ENCODE peak calls at places on chromosomes 6 and 20, in seven cellular contexts. Z is body of pancreas; O is CD4-positive, alpha-beta T cell; S is K562; C is A673; P is HFF-Myc; U is heart right ventricle. R is an unnamed sample.

GRCh38 chr20:496126-496696 is 33.9 kb upstream of the TBC1D20 start:
- DNase-seq in C (no peak), Z (no peak), P (no peak), S (no peak), O (no peak), U (no peak), R (no peak)

GRCh38 chr6:137724018-137724403 is 143.0 kb upstream of the TNFAIP3 start:
- DNase-seq in S (no peak), P (no peak), Z (no peak), U (no peak), C (no peak), O (no peak), R (no peak)

GRCh38 chr6:11497881-11498280 is 39.7 kb upstream of the TMEM170B start:
- DNase-seq in U (no peak), P (no peak), S (no peak), Z (no peak), C (no peak), O (no peak), R (no peak)

GRCh38 chr20:58850693-58851174 is at the start of gene GNAS-AS1:
- DNase-seq in U (peak), S (peak), C (peak), Z (peak), P (peak), O (peak), R (peak)

GRCh38 chr6:144534123-144534676 is 249.1 kb downstream of the UTRN start:
- DNase-seq in Z (no peak), P (no peak), C (no peak), U (no peak), O (no peak), S (no peak), R (no peak)

GRCh38 chr6:31770860-31771259 is 6.3 kb downstream of the VWA7 start:
- DNase-seq in P (no peak), U (no peak), O (no peak), C (no peak), Z (no peak), S (no peak), R (no peak)

GRCh38 chr20:47020231-47020630 is 125.6 kb downstream of the EYA2 start:
- DNase-seq in O (no peak), U (no peak), S (no peak), Z (no peak), P (no peak), C (no peak), R (no peak)

GRCh38 chr20:6708010-6708409 is 59.5 kb upstream of the BMP2 start:
- DNase-seq in P (no peak), C (no peak), O (no peak), Z (peak), S (no peak), U (peak), R (no peak)

GRCh38 chr6:145055567-145055966 is 679.8 kb downstream of the EPM2A start:
- DNase-seq in S (no peak), U (no peak), O (no peak), C (no peak), P (no peak), Z (no peak), R (no peak)

GRCh38 chr6:71056656-71057055 is 99.8 kb upstream of the B3GAT2 start:
- DNase-seq in S (no peak), C (no peak), Z (no peak), P (no peak), U (no peak), O (no peak), R (no peak)

GRCh38 chr6:1310628-1311399 is 1.1 kb upstream of the FOXQ1 start:
- DNase-seq in Z (peak), C (no peak), O (no peak), S (no peak), U (no peak), P (no peak), R (no peak)

GRCh38 chr20:53984354-53984753 is 86.0 kb downstream of the BCAS1 start:
- DNase-seq in C (no peak), O (no peak), P (peak), U (no peak), S (no peak), Z (no peak), R (no peak)

GRCh38 chr20:12171927-12172581 is 254.4 kb downstream of the BTBD3 start:
- DNase-seq in U (peak), S (no peak), Z (no peak), C (no peak), O (no peak), P (no peak), R (no peak)

GRCh38 chr6:34555328-34555727 is 801 bp downstream of the SPDEF start:
- DNase-seq in O (no peak), Z (no peak), P (no peak), S (no peak), U (no peak), C (no peak), R (no peak)

GRCh38 chr6:168196881-168197635 is 118.0 kb upstream of the FRMD1 start:
- DNase-seq in O (no peak), C (no peak), P (no peak), Z (no peak), S (no peak), U (no peak), R (no peak)

GRCh38 chr20:31605031-31605901 is at the start of gene ID1:
- DNase-seq in S (peak), C (peak), O (peak), U (peak), P (peak), Z (peak), R (peak)

GRCh38 chr6:152124432-152125074 is 317.1 kb downstream of the ESR1 start:
- DNase-seq in U (no peak), S (peak), Z (no peak), P (peak), O (no peak), C (peak), R (peak)

GRCh38 chr20:24662286-24662685 is 192.9 kb downstream of the SYNDIG1 start:
- DNase-seq in P (no peak), C (no peak), O (no peak), U (no peak), S (no peak), Z (no peak), R (no peak)

GRCh38 chr6:119865466-119866350 is 516.1 kb upstream of the MAN1A1 start:
- DNase-seq in Z (no peak), S (no peak), P (no peak), C (no peak), U (no peak), O (no peak), R (no peak)

GRCh38 chr20:18916886-18917785 is 103.6 kb downstream of the SCP2D1 start:
- DNase-seq in Z (no peak), O (no peak), P (no peak), U (no peak), C (peak), S (no peak), R (no peak)

GRCh38 chr20:32965581-32966373 is 38.5 kb downstream of the SUN5 start:
- DNase-seq in P (no peak), U (no peak), S (no peak), Z (no peak), C (no peak), O (peak), R (peak)

GRCh38 chr6:29559524-29560287 is at the start of gene UBD:
- DNase-seq in O (no peak), C (no peak), S (no peak), U (no peak), P (no peak), Z (no peak), R (no peak)

GRCh38 chr6:2665169-2666070 is 85.3 kb downstream of the MYLK4 start:
- DNase-seq in S (no peak), C (peak), P (no peak), U (no peak), O (no peak), Z (no peak), R (no peak)

GRCh38 chr20:46562373-46563169 is 12.1 kb upstream of the OCSTAMP start:
- DNase-seq in P (peak), O (peak), S (peak), Z (peak), C (peak), U (peak), R (peak)

GRCh38 chr6:36289281-36290018 is 19.6 kb downstream of the PNPLA1 start:
- DNase-seq in S (no peak), O (no peak), Z (no peak), U (no peak), C (no peak), P (no peak), R (no peak)

GRCh38 chr6:60668428-60668827 is 1617.6 kb downstream of the KHDRBS2 start:
- DNase-seq in C (no peak), P (no peak), U (no peak), Z (no peak), S (no peak), O (no peak), R (no peak)

GRCh38 chr6:45586216-45587171 is 208.8 kb upstream of the SUPT3H start:
- DNase-seq in O (peak), P (no peak), S (no peak), Z (no peak), U (no peak), C (peak), R (no peak)

DNA sequence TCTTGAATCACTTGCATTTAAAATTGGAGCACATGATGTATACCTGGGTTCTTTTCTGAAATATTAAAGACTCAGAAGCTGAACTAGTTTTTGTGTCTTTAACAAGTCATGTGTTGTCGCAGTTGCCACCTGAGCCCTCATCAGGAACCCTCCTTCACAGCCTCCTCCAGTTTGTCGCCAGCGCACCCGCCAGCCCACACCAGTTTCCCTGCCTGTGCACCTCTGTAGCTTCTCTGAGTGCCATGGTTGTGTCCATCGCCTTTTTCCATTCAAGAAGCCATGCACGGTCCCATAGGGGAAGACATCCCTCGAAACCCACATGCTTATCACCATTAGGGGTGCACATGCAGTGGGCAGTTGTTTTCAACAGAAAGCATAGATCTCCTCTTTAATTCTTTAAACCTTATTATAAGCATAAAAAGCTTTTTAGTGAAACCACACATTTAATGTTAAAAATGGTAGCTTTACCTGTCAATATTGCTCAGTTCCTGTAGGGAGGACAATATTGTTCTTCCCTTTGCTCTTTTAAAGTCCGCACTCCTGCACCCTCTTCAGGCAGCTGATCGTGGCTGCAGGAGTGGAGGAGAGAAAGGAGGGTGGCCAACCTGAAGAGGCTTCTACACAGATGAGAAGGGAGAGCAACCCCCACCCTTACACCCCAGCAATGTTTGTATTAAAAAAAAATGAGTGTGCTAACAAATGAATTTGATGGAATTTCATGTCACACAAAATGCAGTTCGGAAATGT is 121.9 kb downstream of the CFAP61 start:
- DNase-seq in S (no peak), U (no peak), Z (no peak), O (no peak), P (no peak), C (no peak), R (no peak)
- TF ChIP-seq CTCF in S (no peak), U (no peak), Z (no peak), O (no peak), P (no peak), C (no peak), R (no peak)

DNA sequence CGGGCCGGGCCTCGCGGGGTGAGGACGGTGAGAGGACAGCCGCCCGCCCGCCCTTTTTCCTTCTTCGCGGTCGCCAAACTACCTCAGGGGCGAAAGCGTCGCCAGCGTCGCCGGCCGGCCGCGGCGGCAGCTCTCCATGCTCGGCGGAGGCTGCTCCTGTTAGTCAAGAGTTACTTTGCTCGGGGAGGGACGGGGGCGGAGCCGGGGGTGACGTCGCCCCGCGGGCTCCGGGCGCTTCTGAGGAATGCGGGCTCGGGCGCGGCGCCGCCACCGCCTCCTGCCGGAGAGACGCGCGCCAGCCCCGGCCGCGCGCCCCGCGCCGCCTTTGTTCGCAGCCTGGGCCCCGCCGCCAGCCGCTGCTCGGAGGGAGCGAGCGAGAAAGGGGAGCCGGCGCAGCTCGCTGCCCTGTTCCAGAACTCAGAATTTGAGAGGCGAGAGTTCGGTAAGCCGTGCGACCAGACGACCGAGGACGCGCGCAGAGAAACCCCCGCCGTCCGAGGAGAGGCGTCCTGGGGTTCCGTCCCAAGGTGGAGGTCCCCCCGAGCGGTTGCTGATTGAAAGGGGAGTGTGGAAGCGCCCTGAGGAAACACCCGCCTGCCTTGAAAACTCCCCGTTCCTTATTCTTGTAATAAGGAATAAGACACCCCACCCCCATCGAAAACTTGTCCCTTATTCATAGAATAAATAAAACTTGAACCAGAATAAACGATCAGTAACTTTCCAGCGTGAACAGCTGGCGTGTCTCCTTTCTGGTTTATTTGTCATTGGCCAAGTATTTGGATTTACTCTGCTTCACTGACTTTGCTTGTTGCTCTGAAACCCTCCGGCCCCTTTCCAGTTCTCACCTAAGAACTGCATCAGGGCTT is at the start of gene PTPRK:
- DNase-seq in U (peak), O (peak), P (no peak), S (peak), C (peak), Z (peak), R (peak)
- TF ChIP-seq CTCF in U (peak), O (no peak), P (peak), S (no peak), C (peak), Z (no peak), R (peak)

GRCh38 chr20:23105193-23105592 is 19.1 kb upstream of the CD93 start:
- DNase-seq in Z (no peak), P (no peak), O (no peak), S (no peak), C (no peak), U (no peak), R (no peak)

GRCh38 chr20:23103284-23104018 is 17.3 kb upstream of the CD93 start:
- DNase-seq in P (no peak), U (no peak), S (no peak), C (no peak), Z (no peak), O (no peak), R (no peak)

GRCh38 chr20:23108871-23109270 is 22.7 kb upstream of the CD93 start:
- DNase-seq in C (no peak), U (no peak), O (no peak), P (no peak), S (no peak), Z (no peak), R (no peak)

GRCh38 chr20:23101696-23102095 is 15.6 kb upstream of the CD93 start:
- DNase-seq in O (no peak), U (no peak), Z (no peak), S (no peak), C (no peak), P (no peak), R (no peak)

GRCh38 chr20:23106271-23106851 is 20.2 kb upstream of the CD93 start:
- DNase-seq in O (no peak), P (no peak), Z (no peak), U (peak), C (no peak), S (peak), R (no peak)
- TF ChIP-seq CTCF in O (no peak), P (no peak), Z (no peak), U (no peak), C (no peak), S (no peak), R (no peak)

GRCh38 chr20:56166781-56167465 is 81.6 kb upstream of the MC3R start:
- DNase-seq in P (no peak), C (no peak), U (no peak), Z (no peak), O (no peak), S (no peak), R (no peak)
- TF ChIP-seq CTCF in P (no peak), C (no peak), U (no peak), Z (no peak), O (no peak), S (no peak), R (no peak)

GRCh38 chr20:39829255-39829654 is 859.8 kb downstream of the MAFB start:
- DNase-seq in O (no peak), C (peak), U (peak), S (no peak), Z (no peak), P (no peak), R (no peak)
- TF ChIP-seq CTCF in O (no peak), C (peak), U (no peak), S (no peak), Z (no peak), P (peak), R (peak)

DNA sequence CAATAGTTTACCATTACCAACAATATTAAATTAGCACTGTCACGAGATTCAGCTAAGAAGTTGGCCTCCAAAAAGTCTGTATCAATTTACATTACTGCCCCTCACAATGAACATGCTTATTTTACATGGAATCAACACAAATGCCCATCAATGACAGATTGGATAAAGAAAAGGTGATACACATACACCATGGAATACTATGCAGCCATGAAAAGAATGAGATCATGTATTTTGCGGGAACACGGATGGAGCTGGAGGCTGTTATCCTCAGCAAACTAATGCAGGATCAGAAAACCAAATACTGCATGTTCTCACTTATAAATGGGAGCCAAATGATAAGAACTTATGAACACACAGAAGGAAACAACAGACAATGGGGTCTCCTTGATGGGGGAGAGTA is 211.8 kb upstream of the RREB1 start:
- DNase-seq in S (no peak), C (no peak), O (no peak), P (no peak), Z (no peak), U (no peak), R (no peak)
- TF ChIP-seq CTCF in S (no peak), C (no peak), O (no peak), P (no peak), Z (no peak), U (no peak), R (no peak)

DNA sequence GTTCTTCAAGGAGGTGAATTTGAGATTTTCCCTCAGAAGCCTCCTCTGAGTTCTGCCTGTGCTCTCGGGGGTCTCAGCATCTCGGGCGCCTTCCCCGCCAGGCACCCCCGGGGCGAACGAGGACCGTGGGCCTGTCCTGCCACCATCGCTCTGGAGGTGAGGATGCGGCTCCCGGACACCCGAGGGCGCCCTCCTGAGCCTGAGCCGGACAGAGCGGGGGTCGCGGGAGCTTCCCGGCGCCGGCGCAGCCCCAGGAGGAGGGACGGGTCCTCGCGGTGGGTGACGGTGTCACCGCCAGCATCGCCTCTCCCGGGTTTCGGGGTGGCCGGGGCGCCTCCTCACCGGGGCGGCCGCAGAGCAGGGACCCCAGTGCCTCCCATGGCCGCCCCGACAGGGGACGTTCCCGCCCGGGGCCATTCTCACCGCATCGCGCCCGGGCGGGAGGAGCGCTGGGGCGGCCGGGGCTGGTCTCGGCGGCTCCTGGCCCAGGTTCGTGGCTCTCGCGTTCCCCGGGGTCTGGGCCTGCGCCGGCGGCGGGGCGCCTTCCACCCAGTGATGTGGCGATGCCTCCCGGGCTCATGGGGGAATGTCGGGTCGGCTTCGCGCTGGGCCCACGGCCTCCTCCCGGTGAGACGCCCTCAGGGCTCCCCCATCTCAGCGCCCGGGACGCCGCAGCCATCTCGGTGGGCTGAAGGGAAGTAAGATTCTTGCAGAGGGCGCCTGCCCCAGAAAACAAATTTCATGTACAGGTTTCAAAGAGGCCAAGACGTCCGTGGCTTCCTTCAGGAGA is 210.5 kb downstream of the ERMARD start:
- DNase-seq in O (no peak), U (peak), P (no peak), S (no peak), Z (no peak), C (no peak), R (no peak)
- TF ChIP-seq CTCF in O (peak), U (peak), P (no peak), S (no peak), Z (peak), C (peak), R (no peak)